ENCODE peak calls at places on chromosome 4, in six cellular contexts. One of them, this sample, is unnamed.
A peak's percentile ranks its signal among the peaks of the same experiment; 100 is the strongest.

GRCh38 chr4:185380320-185380719 is 15.4 kb downstream of the LRP2BP start:
- DNase-seq in left ventricle myocardium inferior: no peak
- DNase-seq in lower lobe of right lung: no peak
- DNase-seq in T-cell: no peak
- DNase-seq in T1000: no peak
- DNase-seq in ELR: no peak
- DNase-seq in this sample: no peak

GRCh38 chr4:27381806-27382205 is 521.2 kb downstream of the STIM2 start:
- DNase-seq in T-cell: no peak
- DNase-seq in left ventricle myocardium inferior: no peak
- DNase-seq in T1000: no peak
- DNase-seq in ELR: no peak
- DNase-seq in lower lobe of right lung: no peak
- DNase-seq in this sample: no peak

GRCh38 chr4:119046263-119046662 is 89.4 kb upstream of the MYOZ2 start:
- DNase-seq in left ventricle myocardium inferior: peak; percentile 83
- DNase-seq in lower lobe of right lung: peak; percentile 62
- DNase-seq in T1000: no peak
- DNase-seq in ELR: no peak
- DNase-seq in T-cell: no peak
- DNase-seq in this sample: no peak

GRCh38 chr4:76745264-76745663 is 152.7 kb downstream of the SOWAHB start:
- DNase-seq in left ventricle myocardium inferior: no peak
- DNase-seq in T1000: no peak
- DNase-seq in ELR: peak; percentile 64
- DNase-seq in lower lobe of right lung: no peak
- DNase-seq in T-cell: no peak
- DNase-seq in this sample: no peak

GRCh38 chr4:124710911-124711310 is 1.6 kb downstream of the ANKRD50 start:
- DNase-seq in T1000: no peak
- DNase-seq in T-cell: no peak
- DNase-seq in lower lobe of right lung: no peak
- DNase-seq in ELR: peak; percentile 23
- DNase-seq in left ventricle myocardium inferior: no peak
- DNase-seq in this sample: no peak

GRCh38 chr4:2802618-2803531 is 10.0 kb downstream of the SH3BP2 start:
- DNase-seq in left ventricle myocardium inferior: peak; percentile 15
- DNase-seq in lower lobe of right lung: peak; percentile 41
- DNase-seq in T1000: no peak
- DNase-seq in T-cell: no peak
- DNase-seq in ELR: no peak
- DNase-seq in this sample: no peak

GRCh38 chr4:70667710-70668535 is 1.6 kb upstream of the JCHAIN start:
- DNase-seq in lower lobe of right lung: no peak
- DNase-seq in T-cell: no peak
- DNase-seq in left ventricle myocardium inferior: no peak
- DNase-seq in T1000: no peak
- DNase-seq in ELR: no peak
- DNase-seq in this sample: no peak

GRCh38 chr4:79597266-79597665 is 189.2 kb upstream of the GK2 start:
- DNase-seq in T1000: peak; percentile 41
- DNase-seq in T-cell: no peak
- DNase-seq in ELR: peak; percentile 6
- DNase-seq in lower lobe of right lung: no peak
- DNase-seq in left ventricle myocardium inferior: no peak
- DNase-seq in this sample: no peak

GRCh38 chr4:158782539-158783360 is 13.9 kb downstream of the FNIP2 start:
- DNase-seq in lower lobe of right lung: no peak
- DNase-seq in T-cell: no peak
- DNase-seq in T1000: no peak
- DNase-seq in left ventricle myocardium inferior: no peak
- DNase-seq in ELR: peak; percentile 70
- DNase-seq in this sample: no peak

GRCh38 chr4:168491563-168491962 is 5.3 kb upstream of the PALLD start:
- DNase-seq in T-cell: no peak
- DNase-seq in lower lobe of right lung: no peak
- DNase-seq in ELR: no peak
- DNase-seq in left ventricle myocardium inferior: no peak
- DNase-seq in T1000: no peak
- DNase-seq in this sample: no peak

GRCh38 chr4:101790521-101791188 is at the start of gene BANK1:
- DNase-seq in lower lobe of right lung: peak; percentile 71
- DNase-seq in ELR: peak; percentile 52
- DNase-seq in left ventricle myocardium inferior: peak; percentile 18
- DNase-seq in T1000: no peak
- DNase-seq in T-cell: peak; percentile 20
- DNase-seq in this sample: no peak

GRCh38 chr4:73917081-73917501 is 47.9 kb downstream of the CXCL1 start:
- DNase-seq in lower lobe of right lung: no peak
- DNase-seq in left ventricle myocardium inferior: no peak
- DNase-seq in T-cell: no peak
- DNase-seq in ELR: peak; percentile 93
- DNase-seq in T1000: peak; percentile 23
- DNase-seq in this sample: no peak